ENCODE peak calls at places on chromosomes 6 and 20, in eight cellular contexts. X, C, Y, B, L, R, Q and G are unnamed samples.

GRCh38 chr6:41732601-41733348 is 2.6 kb downstream of the TFEB start:
- DNase-seq in X (peak), C (peak), Y (no peak), B (no peak), L (no peak), R (no peak), Q (no peak), G (no peak)

GRCh38 chr20:32970115-32970972 is 33.9 kb downstream of the SUN5 start:
- DNase-seq in X (no peak), C (no peak), Y (no peak), B (no peak), L (no peak), R (no peak), Q (no peak), G (no peak)

GRCh38 chr6:116218172-116218633 is 35.7 kb downstream of the TSPYL4 start:
- DNase-seq in X (no peak), C (no peak), Y (no peak), B (no peak), L (no peak), R (no peak), Q (peak), G (peak)

GRCh38 chr6:87444362-87444761 is 28.4 kb upstream of the SLC35A1 start:
- DNase-seq in X (no peak), C (peak), Y (no peak), B (no peak), L (no peak), R (no peak), Q (no peak), G (no peak)

GRCh38 chr6:150252714-150253444 is 110.0 kb downstream of the PPP1R14C start:
- DNase-seq in X (no peak), C (no peak), Y (no peak), B (no peak), L (no peak), R (no peak), Q (no peak), G (no peak)

GRCh38 chr6:64383277-64383676 is 747.7 kb downstream of the PHF3 start:
- DNase-seq in X (no peak), C (no peak), Y (no peak), B (no peak), L (no peak), R (no peak), Q (no peak), G (no peak)

GRCh38 chr20:43999848-44000247 is 85.2 kb downstream of the TOX2 start:
- DNase-seq in X (no peak), C (no peak), Y (no peak), B (no peak), L (no peak), R (no peak), Q (no peak), G (no peak)

GRCh38 chr6:154247119-154247814 is 109.3 kb downstream of the IPCEF1 start:
- DNase-seq in X (no peak), C (peak), Y (no peak), B (peak), L (no peak), R (no peak), Q (no peak), G (peak)

GRCh38 chr6:38824243-38824894 is 109.3 kb downstream of the DNAH8 start:
- DNase-seq in X (no peak), C (no peak), Y (no peak), B (no peak), L (no peak), R (no peak), Q (no peak), G (no peak)

GRCh38 chr20:56412949-56413348 is 889 bp downstream of the CASS4 start:
- DNase-seq in X (no peak), C (no peak), Y (no peak), B (no peak), L (no peak), R (no peak), Q (no peak), G (no peak)

GRCh38 chr6:107402533-107402932 is 56.8 kb downstream of the PDSS2 start:
- DNase-seq in X (no peak), C (no peak), Y (no peak), B (no peak), L (no peak), R (no peak), Q (no peak), G (no peak)

GRCh38 chr6:143605894-143606293 is 71.9 kb upstream of the PHACTR2 start:
- DNase-seq in X (no peak), C (no peak), Y (no peak), B (no peak), L (no peak), R (no peak), Q (no peak), G (no peak)

GRCh38 chr6:153215242-153215641 is 84.2 kb upstream of the RGS17 start:
- DNase-seq in X (no peak), C (no peak), Y (no peak), B (no peak), L (no peak), R (no peak), Q (no peak), G (no peak)

GRCh38 chr6:74167951-74168350 is 471.9 kb downstream of the CD109 start:
- DNase-seq in X (no peak), C (no peak), Y (no peak), B (no peak), L (no peak), R (no peak), Q (no peak), G (no peak)

GRCh38 chr6:135796884-135797283 is 54.6 kb upstream of the PDE7B start:
- DNase-seq in X (no peak), C (no peak), Y (no peak), B (peak), L (no peak), R (no peak), Q (peak), G (peak)